ENCODE peak calls at places on chromosomes 7 and 10, in four cellular contexts. Q is GM23248, U is pancreas, X is psoas muscle. N is an unnamed sample. For H3K36me3, the result is how much of the 10 kb centered on the place peaks cover.

GRCh38 chr7:91683823-91684222 is 196.7 kb downstream of the MTERF1 start:
- DNase-seq in Q (peak), U (no peak), X (no peak), N (no peak)

GRCh38 chr7:33243319-33243881 is 114.0 kb downstream of the BBS9 start:
- DNase-seq in Q (peak), U (no peak), X (no peak), N (peak)

GRCh38 chr7:78578701-78579100 is 780.1 kb downstream of the PHTF2 start:
- DNase-seq in Q (no peak), U (no peak), X (no peak), N (peak)

GRCh38 chr10:20991526-20991925 is 94.4 kb upstream of the NEBL start:
- DNase-seq in Q (no peak), U (no peak), X (no peak), N (no peak)

GRCh38 chr7:14761506-14762296 is 140.8 kb downstream of the DGKB start:
- DNase-seq in Q (peak), U (peak), X (peak), N (no peak)

GRCh38 chr10:24272374-24272773 is 63.4 kb downstream of the KIAA1217 start:
- DNase-seq in Q (no peak), U (no peak), X (no peak), N (no peak)

GRCh38 chr7:90759752-90760151 is 163.6 kb downstream of the CDK14 start:
- DNase-seq in Q (no peak), U (no peak), X (no peak), N (no peak)

GRCh38 chr10:120989996-120990395 is 138.8 kb downstream of the WDR11 start:
- DNase-seq in Q (no peak), U (no peak), X (no peak), N (no peak)

GRCh38 chr7:921581-922333 is 32.7 kb downstream of the ADAP1 start:
- DNase-seq in Q (no peak), U (peak), X (peak), N (no peak)

GRCh38 chr10:454860-455259 is 234.6 kb downstream of the DIP2C start:
- DNase-seq in Q (peak), U (no peak), X (peak), N (no peak)

GRCh38 chr7:129438839-129439640 is 4.8 kb downstream of the STRIP2 start:
- DNase-seq in Q (peak), U (no peak), X (no peak), N (no peak)

GRCh38 chr7:32661929-32662328 is 166.6 kb downstream of the AVL9 start:
- DNase-seq in Q (no peak), U (no peak), X (no peak), N (no peak)

GRCh38 chr7:125046767-125047166 is 117.1 kb upstream of the POT1 start:
- DNase-seq in Q (no peak), U (no peak), X (no peak), N (no peak)

GRCh38 chr7:156993021-156993924 is 17.2 kb downstream of the MNX1 start:
- DNase-seq in Q (no peak), U (no peak), X (no peak), N (peak)

GRCh38 chr10:68346774-68347173 is 14.0 kb upstream of the PBLD start:
- DNase-seq in Q (no peak), U (no peak), X (no peak), N (no peak)

GRCh38 chr10:68340358-68341080 is 7.8 kb upstream of the PBLD start:
- DNase-seq in Q (no peak), U (no peak), X (no peak), N (no peak)

GRCh38 chr10:68348265-68348741 is 15.6 kb upstream of the PBLD start:
- DNase-seq in Q (peak), U (no peak), X (no peak), N (peak)

GRCh38 chr10:68342909-68343516 is 10.3 kb upstream of the PBLD start:
- DNase-seq in Q (peak), U (no peak), X (no peak), N (no peak)

DNA sequence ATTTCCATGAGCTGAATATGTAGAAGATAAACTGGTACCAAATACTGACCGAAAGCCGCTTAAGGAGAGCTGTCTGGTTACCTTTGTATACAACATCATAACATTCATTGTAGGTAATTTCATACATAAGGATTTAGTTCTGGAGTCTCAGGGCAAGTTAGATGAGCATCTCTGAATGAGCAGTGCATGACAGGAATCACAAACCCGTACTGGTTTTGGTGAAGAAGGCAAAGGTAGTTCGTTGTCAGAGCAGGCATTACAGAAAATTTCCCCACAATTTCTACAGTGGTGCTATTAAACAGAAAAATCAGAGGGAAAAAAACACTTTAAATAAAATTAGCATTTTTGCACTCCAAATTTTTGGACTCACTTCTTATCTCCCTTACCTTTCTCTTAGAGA is 12.9 kb upstream of the PBLD start:
- DNase-seq in Q (no peak), U (no peak), X (no peak), N (no peak)
- H3K36me3 ChIP-seq in Q (half or more), U (under half), X (under half), N (under half)

GRCh38 chr7:50226139-50226538 is 78.4 kb upstream of the IKZF1 start:
- DNase-seq in Q (no peak), U (no peak), X (no peak), N (no peak)

GRCh38 chr7:50229964-50230363 is 74.6 kb upstream of the IKZF1 start:
- DNase-seq in Q (no peak), U (no peak), X (no peak), N (no peak)

GRCh38 chr7:50226669-50227068 is 77.8 kb upstream of the IKZF1 start:
- DNase-seq in Q (no peak), U (no peak), X (no peak), N (no peak)

DNA sequence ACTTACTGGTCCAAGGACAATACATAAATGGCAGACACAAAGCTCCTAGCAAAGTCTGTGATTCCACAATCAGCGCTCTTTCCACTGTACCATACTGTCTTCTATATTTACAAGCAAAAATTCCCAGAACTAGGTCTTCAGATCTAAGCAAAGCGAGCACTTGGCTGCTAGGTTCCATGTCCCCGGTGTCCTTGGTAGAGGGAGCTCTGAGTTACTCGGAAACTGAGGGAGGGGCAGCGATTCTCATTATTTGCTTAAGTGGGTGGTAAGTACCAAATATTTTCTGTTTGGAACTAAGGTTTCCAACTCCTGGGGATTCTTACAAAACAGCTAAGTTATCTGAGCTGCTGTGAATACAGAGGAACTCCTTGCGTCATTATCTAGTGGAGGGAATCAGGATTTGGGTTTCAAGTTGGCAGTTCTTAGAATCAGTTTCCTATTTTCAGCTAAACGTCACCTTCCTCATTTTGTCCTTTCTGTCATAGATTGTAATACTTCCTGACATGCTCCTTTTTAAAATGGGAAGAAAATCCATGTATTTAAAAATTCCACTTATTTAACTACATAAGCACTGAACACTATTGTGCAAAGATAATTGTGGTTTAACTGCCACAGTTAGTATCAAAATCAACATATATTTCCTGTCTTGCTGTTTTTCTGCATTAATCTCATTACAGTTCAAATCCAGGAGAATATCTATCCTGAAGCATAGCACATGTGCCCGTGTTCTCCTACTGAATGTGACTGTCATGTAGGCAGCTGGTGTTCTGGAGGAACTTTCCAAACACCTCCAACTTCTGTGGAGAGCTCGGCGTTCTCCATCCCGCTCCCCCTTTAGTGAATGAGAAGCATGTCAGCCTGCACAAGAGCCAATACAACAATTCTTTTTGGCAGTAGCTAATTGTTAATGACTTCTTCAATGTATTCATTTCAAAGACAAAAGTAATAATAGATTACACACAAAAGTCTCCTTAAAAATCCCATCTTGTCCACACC is 76.6 kb upstream of the IKZF1 start:
- DNase-seq in Q (no peak), U (no peak), X (no peak), N (no peak)
- H3K4me3 ChIP-seq in Q (no peak), U (no peak), X (no peak), N (no peak)

GRCh38 chr7:122143376-122143750 is 686 bp downstream of the AASS start:
- DNase-seq in Q (peak), U (peak), X (peak), N (peak)

GRCh38 chr7:122137291-122138077 is 6.6 kb downstream of the AASS start:
- DNase-seq in Q (peak), U (no peak), X (no peak), N (no peak)

GRCh38 chr7:122136639-122137253 is 7.3 kb downstream of the AASS start:
- DNase-seq in Q (peak), U (no peak), X (no peak), N (peak)

GRCh38 chr7:122143751-122144711 is at the start of gene AASS:
- DNase-seq in Q (peak), U (peak), X (peak), N (peak)

GRCh38 chr7:122140918-122141317 is 3.1 kb downstream of the AASS start:
- DNase-seq in Q (peak), U (no peak), X (no peak), N (no peak)
- H3K36me3 ChIP-seq in Q (under half), U (under half), X (under half), N (under half)

GRCh38 chr10:87776328-87776727 is 41.7 kb downstream of the ATAD1 start:
- DNase-seq in Q (no peak), U (no peak), X (no peak), N (no peak)
- H3K4me3 ChIP-seq in Q (peak), U (no peak), X (no peak), N (no peak)

DNA sequence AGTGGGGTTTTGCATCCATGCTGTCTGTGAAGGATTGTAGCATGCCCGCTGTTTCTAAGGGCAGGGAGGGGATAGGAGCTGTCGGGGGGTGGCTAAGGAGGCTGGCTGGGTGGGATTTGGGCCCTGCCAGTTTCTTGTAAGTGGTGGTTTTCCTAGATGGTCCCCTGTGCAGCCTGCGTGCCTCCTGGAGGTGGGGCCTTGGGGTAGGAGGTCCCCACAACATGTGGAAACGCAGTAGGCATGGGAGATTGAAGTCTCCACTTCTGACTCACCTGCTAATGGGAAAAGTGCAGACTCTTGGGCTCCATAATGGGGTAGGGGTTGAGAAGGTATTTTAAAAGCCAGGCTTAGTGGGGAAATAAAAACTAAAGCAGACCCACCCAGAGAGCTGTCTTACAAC is 190.6 kb downstream of the TCF7L2 start:
- DNase-seq in Q (no peak), U (no peak), X (no peak), N (peak)
- H3K36me3 ChIP-seq in Q (under half), U (under half), X (under half), N (under half)

GRCh38 chr10:89283174-89283987 is 18.5 kb upstream of the IFIT2 start:
- DNase-seq in Q (peak), U (no peak), X (no peak), N (no peak)
- H3K4me3 ChIP-seq in Q (peak), U (no peak), X (no peak), N (no peak)

GRCh38 chr10:128701837-128702236 is 575.6 kb upstream of the MKI67 start:
- DNase-seq in Q (no peak), U (no peak), X (no peak), N (no peak)

GRCh38 chr10:128704716-128705115 is 578.5 kb upstream of the MKI67 start:
- DNase-seq in Q (no peak), U (no peak), X (no peak), N (no peak)

GRCh38 chr10:128697437-128697836 is 571.2 kb upstream of the MKI67 start:
- DNase-seq in Q (no peak), U (no peak), X (no peak), N (no peak)

GRCh38 chr10:128695931-128696330 is 569.7 kb upstream of the MKI67 start:
- DNase-seq in Q (no peak), U (no peak), X (no peak), N (peak)

GRCh38 chr10:128701381-128701780 is 575.2 kb upstream of the MKI67 start:
- DNase-seq in Q (no peak), U (no peak), X (no peak), N (no peak)
- H3K36me3 ChIP-seq in Q (under half), U (under half), X (under half), N (under half)

DNA sequence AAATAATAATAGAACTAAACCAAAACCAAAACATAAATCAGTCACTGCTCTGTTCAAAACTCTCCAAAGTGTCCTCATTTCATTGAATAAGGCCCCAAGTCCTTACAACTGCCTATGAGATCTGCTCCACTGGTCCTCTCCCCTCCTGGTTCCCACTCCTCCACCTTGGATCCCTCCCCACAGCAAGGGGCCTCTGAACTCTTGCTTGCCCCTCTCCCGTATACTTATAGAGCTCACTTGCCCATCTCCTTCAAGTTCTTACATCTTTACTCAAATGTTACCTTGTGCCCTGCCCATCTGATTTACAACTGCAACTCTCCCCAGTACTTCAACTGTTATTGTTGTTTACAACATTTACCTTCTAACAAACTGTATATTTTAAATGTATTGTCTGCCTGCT is 819 bp downstream of the POLD2 start:
- DNase-seq in Q (no peak), U (no peak), X (peak), N (no peak)
- H3K4me3 ChIP-seq in Q (peak), U (peak), X (peak), N (peak)

N was measured in H7.